ENCODE peak calls at places on chromosomes 13 and 19, in ten cellular contexts. One of them, this sample, is unnamed.

GRCh38 chr19:50239916-50240585 is 36.6 kb downstream of the MYH14 start:
- DNase-seq in mesendoderm: no peak
- DNase-seq in Peyer's patch: no peak
- DNase-seq in psoas muscle: no peak
- DNase-seq in AG04450: no peak
- DNase-seq in osteoblast: no peak
- DNase-seq in cardiac muscle cell: no peak
- DNase-seq in endothelial cell of umbilical vein: no peak
- DNase-seq in hepatocyte: no peak
- DNase-seq in astrocyte: no peak
- DNase-seq in this sample: no peak

GRCh38 chr19:58033741-58034475 is at the start of gene ZSCAN1:
- DNase-seq in endothelial cell of umbilical vein: peak
- DNase-seq in AG04450: no peak
- DNase-seq in Peyer's patch: peak
- DNase-seq in astrocyte: peak
- DNase-seq in cardiac muscle cell: peak
- DNase-seq in psoas muscle: peak
- DNase-seq in mesendoderm: peak
- DNase-seq in osteoblast: peak
- DNase-seq in hepatocyte: peak
- DNase-seq in this sample: peak

GRCh38 chr19:10677796-10678195 is 23.4 kb upstream of the QTRT1 start:
- DNase-seq in psoas muscle: no peak
- DNase-seq in astrocyte: no peak
- DNase-seq in osteoblast: peak
- DNase-seq in endothelial cell of umbilical vein: no peak
- DNase-seq in Peyer's patch: no peak
- DNase-seq in mesendoderm: no peak
- DNase-seq in hepatocyte: no peak
- DNase-seq in cardiac muscle cell: no peak
- DNase-seq in AG04450: no peak
- DNase-seq in this sample: no peak

GRCh38 chr13:44306401-44307192 is 67.0 kb upstream of the SERP2 start:
- DNase-seq in astrocyte: peak
- DNase-seq in mesendoderm: peak
- DNase-seq in AG04450: peak
- DNase-seq in cardiac muscle cell: peak
- DNase-seq in Peyer's patch: peak
- DNase-seq in hepatocyte: peak
- DNase-seq in osteoblast: peak
- DNase-seq in endothelial cell of umbilical vein: peak
- DNase-seq in psoas muscle: peak
- DNase-seq in this sample: peak

GRCh38 chr13:24943136-24943535 is 152.8 kb upstream of the PABPC3 start:
- DNase-seq in mesendoderm: no peak
- DNase-seq in astrocyte: no peak
- DNase-seq in endothelial cell of umbilical vein: no peak
- DNase-seq in Peyer's patch: no peak
- DNase-seq in cardiac muscle cell: no peak
- DNase-seq in osteoblast: no peak
- DNase-seq in AG04450: no peak
- DNase-seq in psoas muscle: no peak
- DNase-seq in hepatocyte: no peak
- DNase-seq in this sample: no peak

GRCh38 chr19:53598361-53598760 is 33.4 kb upstream of the DPRX start:
- DNase-seq in mesendoderm: peak
- DNase-seq in AG04450: no peak
- DNase-seq in astrocyte: no peak
- DNase-seq in psoas muscle: no peak
- DNase-seq in endothelial cell of umbilical vein: no peak
- DNase-seq in osteoblast: no peak
- DNase-seq in hepatocyte: no peak
- DNase-seq in cardiac muscle cell: no peak
- DNase-seq in Peyer's patch: no peak
- DNase-seq in this sample: no peak

GRCh38 chr13:28449826-28450773 is 44.8 kb downstream of the FLT1 start:
- DNase-seq in osteoblast: no peak
- DNase-seq in astrocyte: no peak
- DNase-seq in cardiac muscle cell: no peak
- DNase-seq in psoas muscle: no peak
- DNase-seq in Peyer's patch: no peak
- DNase-seq in mesendoderm: peak
- DNase-seq in endothelial cell of umbilical vein: peak
- DNase-seq in hepatocyte: no peak
- DNase-seq in AG04450: no peak
- DNase-seq in this sample: peak

GRCh38 chr13:45674908-45675307 is 27.2 kb upstream of the CBY2 start:
- DNase-seq in AG04450: no peak
- DNase-seq in endothelial cell of umbilical vein: no peak
- DNase-seq in cardiac muscle cell: peak
- DNase-seq in osteoblast: peak
- DNase-seq in astrocyte: peak
- DNase-seq in psoas muscle: no peak
- DNase-seq in Peyer's patch: no peak
- DNase-seq in hepatocyte: peak
- DNase-seq in mesendoderm: peak
- DNase-seq in this sample: peak

GRCh38 chr13:80117515-80117914 is 223.4 kb downstream of the SPRY2 start:
- DNase-seq in mesendoderm: no peak
- DNase-seq in hepatocyte: no peak
- DNase-seq in cardiac muscle cell: no peak
- DNase-seq in endothelial cell of umbilical vein: no peak
- DNase-seq in osteoblast: no peak
- DNase-seq in astrocyte: no peak
- DNase-seq in AG04450: no peak
- DNase-seq in psoas muscle: no peak
- DNase-seq in Peyer's patch: no peak
- DNase-seq in this sample: no peak

DNA sequence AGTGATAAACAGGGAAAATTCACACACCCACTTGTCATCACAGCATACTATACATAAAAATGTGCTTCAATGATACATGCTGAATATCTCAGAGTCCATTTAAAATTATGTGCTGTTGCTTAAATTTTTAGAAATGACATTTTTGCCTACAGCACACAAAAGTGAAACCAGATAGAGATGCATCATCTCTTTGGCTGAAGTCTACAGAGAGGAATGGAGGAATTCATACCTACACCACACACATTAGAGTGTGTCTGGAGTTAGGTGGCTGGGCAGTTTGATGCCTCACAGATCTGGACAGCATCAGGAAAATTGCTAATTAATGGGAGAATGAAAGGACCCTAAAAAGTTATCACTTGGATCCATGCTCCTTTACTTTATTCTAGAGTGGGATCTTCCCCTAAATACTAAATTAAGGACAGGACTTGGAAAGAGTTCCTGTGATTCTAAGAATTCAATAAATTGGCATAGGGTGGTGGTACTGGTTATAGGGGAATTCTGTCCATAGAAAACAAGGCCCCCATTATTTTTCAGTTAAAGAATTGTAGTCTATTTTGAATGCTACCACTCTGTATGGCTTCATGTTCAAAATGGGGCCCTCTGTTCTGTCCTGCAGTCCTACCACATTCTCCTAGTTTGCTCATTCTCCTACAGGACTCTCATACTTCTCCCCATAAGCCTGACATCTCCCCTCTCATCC is 41.3 kb downstream of the RCBTB2 start:
- DNase-seq in endothelial cell of umbilical vein: no peak
- DNase-seq in hepatocyte: no peak
- DNase-seq in Peyer's patch: no peak
- DNase-seq in psoas muscle: no peak
- DNase-seq in mesendoderm: no peak
- DNase-seq in osteoblast: peak
- DNase-seq in AG04450: no peak
- DNase-seq in cardiac muscle cell: no peak
- DNase-seq in astrocyte: no peak
- DNase-seq in this sample: no peak
- H3K27ac ChIP-seq in endothelial cell of umbilical vein: peak
- H3K27ac ChIP-seq in hepatocyte: peak
- H3K27ac ChIP-seq in Peyer's patch: peak
- H3K27ac ChIP-seq in psoas muscle: peak
- H3K27ac ChIP-seq in mesendoderm: no peak
- H3K27ac ChIP-seq in osteoblast: peak
- H3K27ac ChIP-seq in AG04450: no peak
- H3K27ac ChIP-seq in cardiac muscle cell: no peak
- H3K27ac ChIP-seq in astrocyte: no peak
- H3K27ac ChIP-seq in this sample: no peak

GRCh38 chr13:40644838-40645620 is 21.4 kb downstream of the FOXO1 start:
- DNase-seq in AG04450: no peak
- DNase-seq in mesendoderm: peak
- DNase-seq in astrocyte: no peak
- DNase-seq in cardiac muscle cell: no peak
- DNase-seq in hepatocyte: peak
- DNase-seq in endothelial cell of umbilical vein: no peak
- DNase-seq in psoas muscle: no peak
- DNase-seq in Peyer's patch: no peak
- DNase-seq in osteoblast: no peak
- DNase-seq in this sample: no peak

GRCh38 chr13:40640202-40640601 is 26.2 kb downstream of the FOXO1 start:
- DNase-seq in astrocyte: no peak
- DNase-seq in AG04450: no peak
- DNase-seq in osteoblast: no peak
- DNase-seq in hepatocyte: no peak
- DNase-seq in endothelial cell of umbilical vein: no peak
- DNase-seq in psoas muscle: no peak
- DNase-seq in Peyer's patch: no peak
- DNase-seq in mesendoderm: no peak
- DNase-seq in cardiac muscle cell: no peak
- DNase-seq in this sample: no peak

GRCh38 chr13:40639226-40639681 is 27.2 kb downstream of the FOXO1 start:
- DNase-seq in psoas muscle: no peak
- DNase-seq in endothelial cell of umbilical vein: peak
- DNase-seq in cardiac muscle cell: no peak
- DNase-seq in osteoblast: peak
- DNase-seq in AG04450: no peak
- DNase-seq in hepatocyte: no peak
- DNase-seq in mesendoderm: peak
- DNase-seq in astrocyte: no peak
- DNase-seq in Peyer's patch: no peak
- DNase-seq in this sample: peak

GRCh38 chr13:40637644-40638043 is 28.8 kb downstream of the FOXO1 start:
- DNase-seq in cardiac muscle cell: no peak
- DNase-seq in astrocyte: no peak
- DNase-seq in mesendoderm: no peak
- DNase-seq in osteoblast: no peak
- DNase-seq in endothelial cell of umbilical vein: peak
- DNase-seq in psoas muscle: no peak
- DNase-seq in Peyer's patch: no peak
- DNase-seq in AG04450: no peak
- DNase-seq in hepatocyte: peak
- DNase-seq in this sample: peak

GRCh38 chr13:40640845-40641458 is 25.5 kb downstream of the FOXO1 start:
- DNase-seq in Peyer's patch: no peak
- DNase-seq in psoas muscle: no peak
- DNase-seq in endothelial cell of umbilical vein: no peak
- DNase-seq in cardiac muscle cell: no peak
- DNase-seq in mesendoderm: no peak
- DNase-seq in hepatocyte: no peak
- DNase-seq in astrocyte: no peak
- DNase-seq in osteoblast: no peak
- DNase-seq in AG04450: no peak
- DNase-seq in this sample: no peak
- H3K27ac ChIP-seq in Peyer's patch: no peak
- H3K27ac ChIP-seq in psoas muscle: peak
- H3K27ac ChIP-seq in endothelial cell of umbilical vein: no peak
- H3K27ac ChIP-seq in cardiac muscle cell: no peak
- H3K27ac ChIP-seq in mesendoderm: no peak
- H3K27ac ChIP-seq in hepatocyte: no peak
- H3K27ac ChIP-seq in astrocyte: no peak
- H3K27ac ChIP-seq in osteoblast: no peak
- H3K27ac ChIP-seq in AG04450: no peak
- H3K27ac ChIP-seq in this sample: no peak

DNA sequence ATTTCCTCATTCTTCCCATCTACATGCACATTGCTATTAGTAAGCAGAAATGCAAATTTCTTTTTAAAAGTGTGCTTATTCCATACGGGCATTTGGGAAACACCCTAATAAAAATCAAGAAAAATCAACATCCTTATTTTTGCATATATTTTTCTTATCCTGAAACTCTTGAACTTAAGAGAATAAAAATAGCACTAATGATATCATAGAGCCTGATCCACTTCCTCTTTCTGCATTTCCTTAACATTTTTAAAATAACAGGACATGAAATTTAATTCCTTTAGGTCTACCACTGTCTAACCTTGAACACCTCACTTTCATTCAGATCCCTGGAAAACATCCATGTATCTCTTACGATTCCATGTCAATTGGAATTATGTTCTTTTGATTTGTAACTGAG is 123.2 kb downstream of the VWA8 start:
- DNase-seq in astrocyte: peak
- DNase-seq in AG04450: no peak
- DNase-seq in hepatocyte: no peak
- DNase-seq in osteoblast: no peak
- DNase-seq in Peyer's patch: no peak
- DNase-seq in psoas muscle: no peak
- DNase-seq in mesendoderm: no peak
- DNase-seq in cardiac muscle cell: no peak
- DNase-seq in endothelial cell of umbilical vein: peak
- DNase-seq in this sample: no peak
- H3K27ac ChIP-seq in astrocyte: no peak
- H3K27ac ChIP-seq in AG04450: no peak
- H3K27ac ChIP-seq in hepatocyte: no peak
- H3K27ac ChIP-seq in osteoblast: no peak
- H3K27ac ChIP-seq in Peyer's patch: no peak
- H3K27ac ChIP-seq in psoas muscle: no peak
- H3K27ac ChIP-seq in mesendoderm: no peak
- H3K27ac ChIP-seq in cardiac muscle cell: no peak
- H3K27ac ChIP-seq in endothelial cell of umbilical vein: peak
- H3K27ac ChIP-seq in this sample: no peak

DNA sequence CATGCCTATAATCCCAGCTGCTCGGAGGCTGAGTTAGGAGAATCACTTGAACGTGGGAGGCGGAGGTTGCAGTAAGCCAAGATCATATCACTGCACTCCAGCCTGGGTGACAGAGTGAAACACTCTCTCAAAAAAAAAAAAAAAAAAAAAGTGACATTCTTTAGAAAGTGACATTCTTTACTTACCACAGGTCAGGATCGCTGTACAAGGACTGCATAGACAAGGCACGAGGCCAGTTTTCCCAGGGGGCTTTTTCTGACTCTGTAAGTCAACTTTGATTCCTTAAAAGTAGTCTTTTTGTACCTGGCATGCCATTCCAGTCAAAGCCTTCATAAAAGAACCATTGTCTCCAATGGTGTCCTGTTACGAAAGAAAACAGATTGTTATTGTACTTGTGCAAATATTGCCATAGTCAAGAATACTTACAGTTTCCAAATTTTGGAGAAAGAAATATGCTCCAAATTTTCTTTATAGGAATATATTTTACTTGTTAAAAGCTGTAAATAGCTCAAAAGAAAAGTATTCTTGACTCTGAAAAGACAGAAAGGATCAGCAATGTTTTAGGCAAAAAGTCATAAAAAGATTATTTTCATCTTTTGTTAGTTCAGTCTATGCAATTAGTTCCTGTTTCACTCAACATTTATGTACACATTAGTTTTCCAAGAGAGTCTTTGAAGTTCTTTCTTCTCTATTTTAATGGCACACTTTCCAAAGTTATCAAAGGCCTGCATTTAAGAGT is 39.3 kb downstream of the CEACAM1 start:
- DNase-seq in psoas muscle: no peak
- DNase-seq in hepatocyte: peak
- DNase-seq in AG04450: no peak
- DNase-seq in Peyer's patch: no peak
- DNase-seq in osteoblast: no peak
- DNase-seq in mesendoderm: no peak
- DNase-seq in cardiac muscle cell: no peak
- DNase-seq in astrocyte: no peak
- DNase-seq in endothelial cell of umbilical vein: no peak
- DNase-seq in this sample: no peak
- H3K27ac ChIP-seq in psoas muscle: no peak
- H3K27ac ChIP-seq in hepatocyte: peak
- H3K27ac ChIP-seq in AG04450: no peak
- H3K27ac ChIP-seq in Peyer's patch: no peak
- H3K27ac ChIP-seq in osteoblast: no peak
- H3K27ac ChIP-seq in mesendoderm: no peak
- H3K27ac ChIP-seq in cardiac muscle cell: no peak
- H3K27ac ChIP-seq in astrocyte: no peak
- H3K27ac ChIP-seq in endothelial cell of umbilical vein: no peak
- H3K27ac ChIP-seq in this sample: no peak